ENCODE peak calls at places on chromosome X, in eight cellular contexts. L is tibial artery, N is choroid plexus epithelial cell, I is ascending aorta, R is mucosa of descending colon, K is pancreas, S is heart left ventricle, J is A549. F is an unnamed sample.

GRCh38 chrX:31228415-31228832 is 156.6 kb upstream of the FTHL17 start:
- DNase-seq in S (peak), N (peak), J (no peak), L (peak), I (peak), K (no peak), R (peak), F (peak)

GRCh38 chrX:12770440-12770839 is 20.8 kb upstream of the PRPS2 start:
- DNase-seq in J (peak), S (no peak), K (no peak), N (peak), I (no peak), L (no peak), R (peak), F (peak)

GRCh38 chrX:20267924-20268701 is 1.4 kb upstream of the RPS6KA3 start:
- DNase-seq in I (peak), R (peak), J (no peak), L (peak), K (peak), N (peak), S (peak), F (peak)

GRCh38 chrX:110847334-110847733 is 51.7 kb upstream of the CHRDL1 start:
- DNase-seq in S (no peak), N (peak), R (peak), K (no peak), J (peak), I (no peak), L (no peak), F (peak)

GRCh38 chrX:11890843-11891514 is 132.9 kb downstream of the MSL3 start:
- DNase-seq in S (peak), R (peak), J (no peak), L (peak), K (peak), I (no peak), N (no peak), F (no peak)

GRCh38 chrX:30888526-30889146 is 418 bp downstream of the TAB3 start:
- DNase-seq in R (peak), J (no peak), N (peak), L (peak), I (peak), S (no peak), K (peak), F (no peak)

GRCh38 chrX:9670136-9670905 is 95.3 kb downstream of the GPR143 start:
- DNase-seq in S (no peak), J (peak), R (no peak), K (no peak), N (peak), L (no peak), I (no peak), F (peak)

GRCh38 chrX:72121381-72121780 is 10.3 kb downstream of the RTL5 start:
- DNase-seq in S (peak), R (peak), L (peak), I (no peak), N (peak), J (no peak), K (no peak), F (peak)

GRCh38 chrX:96480081-96480480 is 204.6 kb upstream of the DIAPH2 start:
- DNase-seq in L (no peak), J (peak), N (peak), S (no peak), I (no peak), R (no peak), K (no peak), F (peak)

GRCh38 chrX:51144828-51145442 is 187.7 kb upstream of the NUDT10 start:
- DNase-seq in I (no peak), K (no peak), R (peak), N (peak), J (peak), L (no peak), S (no peak), F (peak)

GRCh38 chrX:109733658-109734022 is 583 bp upstream of the ACSL4 start:
- DNase-seq in J (no peak), N (peak), S (no peak), K (no peak), I (no peak), L (no peak), R (no peak), F (no peak)

GRCh38 chrX:107429090-107429489 is 20.4 kb upstream of the FRMPD3 start:
- DNase-seq in I (no peak), N (peak), S (no peak), J (peak), L (no peak), K (peak), R (peak), F (no peak)

GRCh38 chrX:54817220-54817820 is 9.8 kb downstream of the MAGED2 start:
- DNase-seq in S (no peak), N (no peak), J (no peak), I (no peak), R (no peak), L (no peak), K (no peak), F (no peak)

GRCh38 chrX:11430266-11430665 is 137.1 kb downstream of the AMELX start:
- DNase-seq in L (no peak), K (no peak), N (no peak), S (no peak), R (no peak), I (no peak), J (no peak), F (no peak)

GRCh38 chrX:44975666-44976263 is 102.8 kb downstream of the KDM6A start:
- DNase-seq in R (no peak), N (no peak), I (no peak), J (peak), S (no peak), K (no peak), L (no peak), F (no peak)

GRCh38 chrX:152896450-152896849 is 1.4 kb upstream of the ZNF185 start:
- DNase-seq in N (no peak), K (no peak), I (no peak), S (no peak), R (no peak), L (no peak), J (peak), F (no peak)

GRCh38 chrX:121122332-121122731 is 74.9 kb downstream of the GLUD2 start:
- DNase-seq in J (no peak), I (no peak), R (no peak), K (no peak), L (no peak), N (no peak), S (no peak), F (no peak)

GRCh38 chrX:75609361-75609760 is 86.5 kb upstream of the ZDHHC15 start:
- DNase-seq in K (no peak), S (no peak), R (no peak), N (no peak), J (no peak), L (no peak), I (no peak), F (no peak)

GRCh38 chrX:50157545-50158125 is 43.2 kb downstream of the AKAP4 start:
- DNase-seq in J (no peak), L (peak), N (peak), I (no peak), K (no peak), S (no peak), R (peak), F (no peak)

GRCh38 chrX:68717663-68718442 is 70.4 kb downstream of the STARD8 start:
- DNase-seq in N (no peak), R (no peak), J (no peak), L (no peak), I (peak), S (no peak), K (no peak), F (no peak)

GRCh38 chrX:65726708-65727107 is 59.3 kb downstream of the MSN start:
- DNase-seq in R (no peak), N (no peak), I (no peak), K (no peak), J (no peak), L (no peak), S (no peak), F (no peak)

GRCh38 chrX:153881281-153881680 is 4.7 kb downstream of the L1CAM start:
- DNase-seq in N (no peak), R (no peak), J (no peak), K (no peak), S (no peak), L (no peak), I (no peak), F (no peak)

GRCh38 chrX:41332005-41332404 is 2.0 kb upstream of the DDX3X start:
- DNase-seq in J (peak), S (no peak), R (peak), I (no peak), L (no peak), K (no peak), N (no peak), F (no peak)
- H3K4me3 ChIP-seq in J (peak), S (peak), R (no peak), I (peak), L (peak), K (peak), N (no peak), F (peak)

GRCh38 chrX:130915302-130915701 is 12.3 kb upstream of the ENOX2 start:
- DNase-seq in R (no peak), L (no peak), N (peak), J (no peak), K (no peak), I (no peak), S (no peak), F (no peak)

DNA sequence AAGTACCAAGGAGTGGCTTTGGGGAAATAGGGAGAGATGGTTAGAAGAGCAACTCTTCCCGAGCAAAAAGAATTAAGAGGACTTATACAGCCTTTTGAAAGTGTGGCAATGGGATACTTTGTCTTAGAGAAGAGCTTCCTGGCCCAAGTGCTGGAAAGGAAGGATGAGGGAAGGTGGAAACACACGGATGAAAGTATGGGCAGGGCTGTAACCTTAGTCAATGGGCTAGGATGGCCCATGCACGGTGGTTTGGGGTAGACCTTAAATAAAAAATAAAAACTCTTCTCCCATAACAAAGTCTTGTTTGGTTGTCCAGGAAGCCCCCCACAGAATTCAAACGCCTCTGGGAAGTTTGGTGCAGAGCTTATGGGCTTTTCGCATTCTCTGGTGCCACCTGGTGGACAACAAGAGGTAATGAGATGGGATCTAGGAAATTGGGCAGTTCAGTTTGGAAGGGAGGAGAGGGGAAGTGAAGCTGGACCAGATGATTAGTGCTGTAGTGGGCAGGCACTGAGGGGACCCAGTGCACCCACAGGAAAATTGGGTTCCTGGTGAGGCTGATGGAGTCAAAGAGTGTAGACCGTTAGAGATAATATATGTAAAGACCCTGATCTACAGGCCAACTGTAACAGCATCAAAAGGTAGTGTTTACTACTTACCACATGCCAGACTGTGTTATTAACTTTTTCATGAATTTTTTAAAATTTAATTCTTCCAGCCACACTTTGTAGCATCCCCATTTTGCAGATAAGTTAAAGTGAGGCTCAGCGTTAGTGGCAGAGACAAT is 13.8 kb upstream of the ENOX2 start:
- DNase-seq in J (peak), L (no peak), K (no peak), N (peak), I (no peak), R (peak), S (peak), F (peak)
- TF ChIP-seq CTCF in J (peak), L (peak), K (peak), N (peak), I (peak), R (peak), S (peak), F (peak)

GRCh38 chrX:113512700-113513395 is 672.2 kb upstream of the AMOT start:
- DNase-seq in I (no peak), R (no peak), L (no peak), N (peak), S (no peak), J (peak), K (no peak), F (peak)

GRCh38 chrX:113510586-113510985 is 670.0 kb upstream of the AMOT start:
- DNase-seq in I (no peak), N (no peak), L (no peak), S (no peak), J (no peak), R (no peak), K (no peak), F (no peak)

DNA sequence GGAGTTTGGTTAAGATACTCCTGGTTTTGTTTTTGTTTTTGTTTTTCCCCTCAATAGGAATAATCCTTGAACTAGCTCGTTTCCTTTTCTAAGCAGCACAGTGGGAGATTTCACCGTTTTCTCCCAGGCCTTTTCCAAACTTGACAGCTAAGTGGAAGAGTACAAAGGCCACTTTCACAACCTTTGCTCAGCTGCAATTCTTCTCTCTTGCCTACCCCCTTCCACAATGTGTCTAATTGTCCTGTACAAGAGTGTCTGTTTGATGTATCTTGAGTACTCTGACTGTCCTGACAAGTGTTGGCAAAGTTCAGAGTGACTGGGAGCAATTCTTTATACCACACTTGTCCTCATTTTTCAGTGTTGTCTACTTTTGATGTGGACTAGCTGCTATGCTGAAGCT is 674.3 kb upstream of the AMOT start:
- DNase-seq in R (no peak), K (no peak), I (no peak), N (no peak), J (no peak), S (no peak), L (no peak), F (no peak)
- H3K4me3 ChIP-seq in R (no peak), K (no peak), I (no peak), N (no peak), J (no peak), S (no peak), L (no peak), F (no peak)

GRCh38 chrX:139931646-139932076 is 1.2 kb downstream of the ATP11C start:
- DNase-seq in I (no peak), N (peak), L (no peak), S (peak), J (no peak), R (no peak), K (no peak), F (no peak)

GRCh38 chrX:139932077-139932900 is 564 bp downstream of the ATP11C start:
- DNase-seq in L (peak), J (peak), N (peak), I (peak), R (peak), S (peak), K (peak), F (no peak)

GRCh38 chrX:139930923-139931645 is 1.8 kb downstream of the ATP11C start:
- DNase-seq in J (peak), L (no peak), N (peak), R (peak), K (no peak), I (no peak), S (peak), F (no peak)

GRCh38 chrX:139933904-139934303 is 1.1 kb upstream of the ATP11C start:
- DNase-seq in K (no peak), I (no peak), J (peak), S (no peak), N (no peak), L (no peak), R (peak), F (no peak)

GRCh38 chrX:139932901-139933796 is at the start of gene ATP11C:
- DNase-seq in I (peak), N (peak), K (peak), J (peak), R (peak), L (peak), S (peak), F (peak)
- TF ChIP-seq CTCF in I (no peak), N (no peak), K (no peak), J (peak), R (no peak), L (no peak), S (peak), F (peak)

GRCh38 chrX:130083107-130083490 is 27.2 kb downstream of the ELF4 start:
- DNase-seq in N (no peak), J (no peak), S (no peak), R (no peak), K (no peak), L (no peak), I (no peak), F (no peak)

GRCh38 chrX:130085551-130085986 is 24.7 kb downstream of the ELF4 start:
- DNase-seq in N (no peak), I (no peak), J (no peak), K (no peak), R (no peak), S (no peak), L (no peak), F (no peak)

GRCh38 chrX:130084651-130085237 is 25.6 kb downstream of the ELF4 start:
- DNase-seq in R (no peak), L (no peak), J (no peak), N (no peak), K (no peak), S (no peak), I (no peak), F (no peak)

GRCh38 chrX:130083656-130084382 is 26.5 kb downstream of the ELF4 start:
- DNase-seq in S (no peak), K (no peak), J (no peak), I (no peak), N (no peak), L (no peak), R (no peak), F (no peak)

GRCh38 chrX:130086414-130087207 is 23.7 kb downstream of the ELF4 start:
- DNase-seq in I (no peak), K (no peak), J (no peak), R (no peak), L (no peak), N (no peak), S (no peak), F (no peak)
- H3K4me3 ChIP-seq in I (no peak), K (no peak), J (no peak), R (no peak), L (no peak), N (no peak), S (no peak), F (no peak)

GRCh38 chrX:74493806-74494205 is 72.5 kb downstream of the SLC16A2 start:
- DNase-seq in R (no peak), I (no peak), J (no peak), N (no peak), S (no peak), K (no peak), L (no peak), F (no peak)
- TF ChIP-seq CTCF in R (no peak), I (no peak), J (no peak), N (no peak), S (no peak), K (no peak), L (no peak), F (no peak)

DNA sequence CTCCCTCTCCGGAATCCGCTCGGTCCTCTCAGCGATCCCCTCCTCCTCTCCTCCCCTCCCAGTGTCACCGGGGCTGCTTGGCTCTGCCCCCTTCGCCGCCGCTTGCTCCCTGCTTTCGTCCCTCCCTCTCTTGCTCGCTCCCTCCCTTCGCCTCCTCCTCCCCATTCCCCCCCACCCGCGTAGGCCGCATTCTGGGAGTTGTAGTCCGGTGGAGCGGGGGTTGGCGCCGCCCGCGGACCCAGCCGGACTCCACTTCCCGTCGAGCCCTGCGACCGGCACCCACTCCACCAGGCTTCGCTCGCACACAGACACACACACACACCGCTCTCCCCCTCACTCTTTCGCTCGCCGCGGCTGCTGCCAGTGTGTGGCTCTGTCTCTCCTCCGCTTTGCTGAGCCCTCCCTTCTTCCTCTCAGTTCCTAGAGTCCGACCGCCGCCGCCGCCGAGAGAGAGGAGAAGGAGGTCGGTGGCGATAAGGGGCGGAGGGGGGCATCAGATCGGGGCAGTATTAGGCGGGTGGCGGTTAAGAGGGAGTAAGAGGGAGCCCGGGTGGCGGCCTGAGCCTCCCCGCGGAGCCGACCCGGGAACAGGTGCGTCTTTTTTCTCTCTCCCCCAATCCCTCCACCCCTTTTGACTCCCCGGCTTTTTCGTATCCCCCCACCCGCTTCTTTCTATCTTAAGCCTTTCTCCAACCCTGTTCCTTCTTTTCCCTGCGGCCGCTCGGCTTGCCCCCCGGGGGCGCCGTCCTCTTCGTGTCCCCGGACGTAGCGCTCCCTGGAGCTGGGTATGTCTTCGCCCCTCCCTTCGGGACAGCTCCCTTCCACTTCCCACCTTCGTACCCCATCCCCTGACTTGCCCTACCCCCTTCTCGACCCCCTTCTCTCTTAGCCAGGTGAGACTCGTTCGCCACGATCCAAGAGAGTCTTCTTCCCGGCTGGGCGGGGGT is at the start of gene BCORL1:
- DNase-seq in S (peak), I (peak), K (peak), R (peak), L (peak), J (peak), N (peak), F (peak)
- H3K4me3 ChIP-seq in S (no peak), I (no peak), K (no peak), R (peak), L (no peak), J (no peak), N (no peak), F (no peak)

DNA sequence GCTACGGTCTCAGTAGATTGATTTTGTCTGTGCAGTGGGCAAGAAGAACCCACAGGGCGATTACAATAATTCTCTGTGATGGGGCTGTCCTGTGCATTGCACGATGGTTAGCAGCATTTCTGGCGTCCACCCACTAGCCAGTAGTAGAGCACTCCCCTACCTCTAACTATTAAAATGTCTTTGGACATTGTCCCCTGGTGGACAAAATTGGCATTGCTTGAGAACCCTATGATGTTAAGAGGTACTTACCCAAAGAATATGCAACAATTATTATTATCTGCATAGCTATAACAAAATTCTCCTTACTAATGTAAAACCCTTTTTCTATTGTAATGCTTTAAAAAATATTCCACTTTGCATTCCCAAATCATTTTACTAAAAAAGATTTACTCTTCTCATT is 109.5 kb upstream of the VCX3A start:
- DNase-seq in L (no peak), J (peak), S (no peak), I (no peak), R (peak), N (no peak), K (no peak), F (no peak)
- TF ChIP-seq CTCF in L (no peak), J (no peak), S (no peak), I (no peak), R (no peak), N (no peak), K (peak), F (peak)

DNA sequence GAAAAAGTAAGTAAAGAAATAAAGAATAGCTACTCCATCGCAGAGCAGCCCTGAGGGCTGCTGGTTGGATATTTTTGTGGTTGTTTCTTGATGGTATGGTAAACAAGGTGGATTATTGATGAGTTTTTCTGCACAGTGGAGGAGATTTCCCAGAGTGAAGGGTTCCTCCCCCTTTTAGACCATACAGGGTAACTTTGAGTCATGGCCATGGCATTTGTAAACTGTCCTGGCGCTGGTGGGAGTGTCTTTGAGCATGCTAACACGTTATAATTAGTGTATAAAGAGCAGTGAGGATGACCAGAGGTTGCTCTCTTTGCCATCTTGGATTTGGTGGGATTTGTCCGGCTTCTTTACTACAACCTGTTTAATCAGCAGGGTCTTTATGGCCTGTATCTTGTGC is 128.2 kb downstream of the ASMT start:
- DNase-seq in R (no peak), J (no peak), I (no peak), L (no peak), S (no peak), N (no peak), K (no peak), F (no peak)
- H3K4me3 ChIP-seq in R (no peak), J (no peak), I (no peak), L (no peak), S (no peak), N (no peak), K (no peak), F (no peak)

F was measured in astrocyte of the spinal cord.